ENCODE peak calls at places on chromosomes 4 and X, in five cellular contexts. One of them, this sample, is unnamed.

GRCh38 chrX:45775462-45775861 is 574.8 kb upstream of the DIPK2B start:
- DNase-seq in stomach: no peak
- DNase-seq in SK-N-SH: no peak
- DNase-seq in GM23338: peak
- DNase-seq in upper lobe of left lung: no peak
- DNase-seq in this sample: no peak

GRCh38 chr4:169009281-169010124 is 552 bp downstream of the CBR4 start:
- DNase-seq in stomach: peak
- DNase-seq in SK-N-SH: no peak
- DNase-seq in GM23338: peak
- DNase-seq in upper lobe of left lung: peak
- DNase-seq in this sample: peak

GRCh38 chr4:142354794-142355416 is 491.2 kb downstream of the INPP4B start:
- DNase-seq in stomach: no peak
- DNase-seq in SK-N-SH: no peak
- DNase-seq in GM23338: no peak
- DNase-seq in upper lobe of left lung: no peak
- DNase-seq in this sample: no peak

GRCh38 chrX:124518888-124519287 is 172.5 kb downstream of the SH2D1A start:
- DNase-seq in stomach: no peak
- DNase-seq in SK-N-SH: no peak
- DNase-seq in GM23338: no peak
- DNase-seq in upper lobe of left lung: no peak
- DNase-seq in this sample: no peak

GRCh38 chr4:52894408-52894807 is 32.3 kb downstream of the RASL11B start:
- DNase-seq in stomach: no peak
- DNase-seq in SK-N-SH: no peak
- DNase-seq in GM23338: no peak
- DNase-seq in upper lobe of left lung: no peak
- DNase-seq in this sample: no peak

GRCh38 chrX:38220936-38221386 is 290 bp upstream of the SRPX start:
- DNase-seq in stomach: no peak
- DNase-seq in SK-N-SH: no peak
- DNase-seq in GM23338: no peak
- DNase-seq in upper lobe of left lung: no peak
- DNase-seq in this sample: no peak

GRCh38 chr4:94068712-94069111 is 139.0 kb upstream of the SMARCAD1 start:
- DNase-seq in stomach: no peak
- DNase-seq in SK-N-SH: no peak
- DNase-seq in GM23338: peak
- DNase-seq in upper lobe of left lung: no peak
- DNase-seq in this sample: no peak

GRCh38 chrX:11470231-11470630 is 177.0 kb downstream of the AMELX start:
- DNase-seq in stomach: no peak
- DNase-seq in SK-N-SH: no peak
- DNase-seq in GM23338: no peak
- DNase-seq in upper lobe of left lung: peak
- DNase-seq in this sample: no peak

GRCh38 chrX:16445166-16445752 is 204.7 kb upstream of the S100G start:
- DNase-seq in stomach: peak
- DNase-seq in SK-N-SH: peak
- DNase-seq in GM23338: peak
- DNase-seq in upper lobe of left lung: peak
- DNase-seq in this sample: peak

GRCh38 chrX:48676893-48677270 is 6.7 kb upstream of the WAS start:
- DNase-seq in stomach: no peak
- DNase-seq in SK-N-SH: no peak
- DNase-seq in GM23338: peak
- DNase-seq in upper lobe of left lung: no peak
- DNase-seq in this sample: peak

GRCh38 chr4:139934336-139934735 is 219.6 kb downstream of the MAML3 start:
- DNase-seq in stomach: no peak
- DNase-seq in SK-N-SH: peak
- DNase-seq in GM23338: no peak
- DNase-seq in upper lobe of left lung: no peak
- DNase-seq in this sample: no peak

GRCh38 chr4:104868533-104868932 is 278.1 kb upstream of the TET2 start:
- DNase-seq in stomach: no peak
- DNase-seq in SK-N-SH: no peak
- DNase-seq in GM23338: no peak
- DNase-seq in upper lobe of left lung: no peak
- DNase-seq in this sample: no peak

GRCh38 chrX:48683411-48683982 is at the start of gene WAS:
- DNase-seq in stomach: no peak
- DNase-seq in SK-N-SH: no peak
- DNase-seq in GM23338: no peak
- DNase-seq in upper lobe of left lung: peak
- DNase-seq in this sample: peak

GRCh38 chr4:48017108-48017527 is 546 bp downstream of the NIPAL1 start:
- DNase-seq in stomach: peak
- DNase-seq in SK-N-SH: peak
- DNase-seq in GM23338: peak
- DNase-seq in upper lobe of left lung: peak
- DNase-seq in this sample: peak

GRCh38 chrX:12137982-12138365 is 299 bp upstream of the FRMPD4 start:
- DNase-seq in stomach: no peak
- DNase-seq in SK-N-SH: no peak
- DNase-seq in GM23338: peak
- DNase-seq in upper lobe of left lung: no peak
- DNase-seq in this sample: no peak

GRCh38 chr4:40316782-40317635 is 18.1 kb upstream of the CHRNA9 start:
- DNase-seq in stomach: peak
- DNase-seq in SK-N-SH: peak
- DNase-seq in GM23338: peak
- DNase-seq in upper lobe of left lung: peak
- DNase-seq in this sample: peak

GRCh38 chr4:145619639-145619996 is 433 bp downstream of the MMAA start:
- DNase-seq in stomach: peak
- DNase-seq in SK-N-SH: peak
- DNase-seq in GM23338: peak
- DNase-seq in upper lobe of left lung: peak
- DNase-seq in this sample: peak

GRCh38 chrX:1763294-1763693 is 148.4 kb downstream of the ASMT start:
- DNase-seq in stomach: no peak
- DNase-seq in SK-N-SH: no peak
- DNase-seq in GM23338: no peak
- DNase-seq in upper lobe of left lung: no peak
- DNase-seq in this sample: no peak

GRCh38 chr4:104749062-104749461 is 254.4 kb upstream of the CXXC4 start:
- DNase-seq in stomach: no peak
- DNase-seq in SK-N-SH: no peak
- DNase-seq in GM23338: no peak
- DNase-seq in upper lobe of left lung: no peak
- DNase-seq in this sample: no peak

GRCh38 chr4:123444298-123444731 is 47.7 kb downstream of the SPRY1 start:
- DNase-seq in stomach: no peak
- DNase-seq in SK-N-SH: no peak
- DNase-seq in GM23338: peak
- DNase-seq in upper lobe of left lung: peak
- DNase-seq in this sample: peak

GRCh38 chrX:39398215-39398972 is 597.1 kb downstream of the MID1IP1 start:
- DNase-seq in stomach: peak
- DNase-seq in SK-N-SH: no peak
- DNase-seq in GM23338: no peak
- DNase-seq in upper lobe of left lung: no peak
- DNase-seq in this sample: no peak

GRCh38 chr4:76679691-76680090 is 218.3 kb downstream of the SOWAHB start:
- DNase-seq in stomach: no peak
- DNase-seq in SK-N-SH: no peak
- DNase-seq in GM23338: no peak
- DNase-seq in upper lobe of left lung: peak
- DNase-seq in this sample: no peak

GRCh38 chr4:159946983-159947645 is 844.2 kb downstream of the RAPGEF2 start:
- DNase-seq in stomach: no peak
- DNase-seq in SK-N-SH: peak
- DNase-seq in GM23338: peak
- DNase-seq in upper lobe of left lung: no peak
- DNase-seq in this sample: no peak

GRCh38 chr4:145815626-145816025 is 123.0 kb downstream of the ZNF827 start:
- DNase-seq in stomach: no peak
- DNase-seq in SK-N-SH: no peak
- DNase-seq in GM23338: no peak
- DNase-seq in upper lobe of left lung: no peak
- DNase-seq in this sample: no peak

GRCh38 chrX:131827935-131828334 is 195.2 kb upstream of the STK26 start:
- DNase-seq in stomach: no peak
- DNase-seq in SK-N-SH: peak
- DNase-seq in GM23338: peak
- DNase-seq in upper lobe of left lung: no peak
- DNase-seq in this sample: no peak

GRCh38 chrX:97332963-97333362 is 449.3 kb downstream of the RPA4 start:
- DNase-seq in stomach: no peak
- DNase-seq in SK-N-SH: no peak
- DNase-seq in GM23338: no peak
- DNase-seq in upper lobe of left lung: no peak
- DNase-seq in this sample: no peak
- H3K27ac ChIP-seq in stomach: no peak
- H3K27ac ChIP-seq in SK-N-SH: no peak
- H3K27ac ChIP-seq in GM23338: no peak
- H3K27ac ChIP-seq in upper lobe of left lung: no peak
- H3K27ac ChIP-seq in this sample: no peak

GRCh38 chr4:13481569-13481968 is 2.6 kb downstream of the RAB28 start:
- DNase-seq in stomach: no peak
- DNase-seq in SK-N-SH: no peak
- DNase-seq in GM23338: no peak
- DNase-seq in upper lobe of left lung: no peak
- DNase-seq in this sample: no peak

GRCh38 chr4:13484749-13485345 is 707 bp upstream of the RAB28 start:
- DNase-seq in stomach: no peak
- DNase-seq in SK-N-SH: no peak
- DNase-seq in GM23338: peak
- DNase-seq in upper lobe of left lung: no peak
- DNase-seq in this sample: peak

GRCh38 chr4:13478707-13479106 is 5.4 kb downstream of the RAB28 start:
- DNase-seq in stomach: no peak
- DNase-seq in SK-N-SH: no peak
- DNase-seq in GM23338: no peak
- DNase-seq in upper lobe of left lung: no peak
- DNase-seq in this sample: no peak

GRCh38 chr4:13484045-13484748 is at the start of gene RAB28:
- DNase-seq in stomach: peak
- DNase-seq in SK-N-SH: peak
- DNase-seq in GM23338: peak
- DNase-seq in upper lobe of left lung: peak
- DNase-seq in this sample: peak

GRCh38 chr4:13483142-13484044 is 747 bp downstream of the RAB28 start:
- DNase-seq in stomach: peak
- DNase-seq in SK-N-SH: peak
- DNase-seq in GM23338: peak
- DNase-seq in upper lobe of left lung: peak
- DNase-seq in this sample: peak
- TF ChIP-seq POLR2AphosphoS5 in stomach: no peak
- TF ChIP-seq POLR2AphosphoS5 in SK-N-SH: no peak
- TF ChIP-seq POLR2AphosphoS5 in GM23338: no peak
- TF ChIP-seq POLR2AphosphoS5 in upper lobe of left lung: no peak
- TF ChIP-seq POLR2AphosphoS5 in this sample: peak

GRCh38 chr4:10080874-10081606 is 35.6 kb downstream of the WDR1 start:
- DNase-seq in stomach: no peak
- DNase-seq in SK-N-SH: peak
- DNase-seq in GM23338: no peak
- DNase-seq in upper lobe of left lung: peak
- DNase-seq in this sample: no peak

GRCh38 chr4:10083331-10083769 is 33.2 kb downstream of the WDR1 start:
- DNase-seq in stomach: peak
- DNase-seq in SK-N-SH: peak
- DNase-seq in GM23338: no peak
- DNase-seq in upper lobe of left lung: peak
- DNase-seq in this sample: peak

GRCh38 chr4:10082047-10082446 is 34.6 kb downstream of the WDR1 start:
- DNase-seq in stomach: peak
- DNase-seq in SK-N-SH: peak
- DNase-seq in GM23338: no peak
- DNase-seq in upper lobe of left lung: peak
- DNase-seq in this sample: peak

GRCh38 chr4:10083861-10084641 is 32.5 kb downstream of the WDR1 start:
- DNase-seq in stomach: peak
- DNase-seq in SK-N-SH: peak
- DNase-seq in GM23338: no peak
- DNase-seq in upper lobe of left lung: peak
- DNase-seq in this sample: peak

GRCh38 chr4:10082459-10083272 is 33.9 kb downstream of the WDR1 start:
- DNase-seq in stomach: peak
- DNase-seq in SK-N-SH: no peak
- DNase-seq in GM23338: no peak
- DNase-seq in upper lobe of left lung: peak
- DNase-seq in this sample: peak
- H3K27ac ChIP-seq in stomach: no peak
- H3K27ac ChIP-seq in SK-N-SH: no peak
- H3K27ac ChIP-seq in GM23338: no peak
- H3K27ac ChIP-seq in upper lobe of left lung: no peak
- H3K27ac ChIP-seq in this sample: no peak

DNA sequence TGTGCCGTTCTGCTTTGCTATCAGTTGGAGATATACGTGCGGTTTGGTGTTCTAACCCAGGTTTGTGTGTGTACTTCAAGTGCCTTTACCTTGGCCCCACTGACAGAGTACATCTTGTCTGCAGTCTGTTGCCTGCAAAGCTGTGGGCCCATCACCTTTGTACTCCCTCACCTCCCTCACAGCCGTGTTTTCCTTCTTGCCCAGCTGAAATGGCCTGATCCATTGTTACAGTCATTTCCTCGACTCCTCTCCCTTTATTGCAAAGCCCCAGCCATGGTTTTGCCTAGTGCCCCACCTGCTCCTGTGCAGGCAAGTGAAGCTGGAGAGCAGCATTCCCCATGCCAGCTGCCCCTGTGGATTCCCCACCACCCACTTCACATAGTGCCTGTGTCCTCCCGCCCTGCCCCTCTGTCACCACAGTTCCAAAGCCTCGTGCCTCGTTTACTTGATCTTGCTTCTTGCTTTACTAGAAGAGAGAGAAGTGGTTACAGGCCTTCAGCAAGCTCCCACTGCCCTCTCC is 55.2 kb upstream of the TLR2 start:
- DNase-seq in stomach: no peak
- DNase-seq in SK-N-SH: no peak
- DNase-seq in GM23338: no peak
- DNase-seq in upper lobe of left lung: no peak
- DNase-seq in this sample: no peak
- TF ChIP-seq POLR2AphosphoS5 in stomach: no peak
- TF ChIP-seq POLR2AphosphoS5 in SK-N-SH: no peak
- TF ChIP-seq POLR2AphosphoS5 in GM23338: no peak
- TF ChIP-seq POLR2AphosphoS5 in upper lobe of left lung: no peak
- TF ChIP-seq POLR2AphosphoS5 in this sample: no peak

GRCh38 chr4:109435635-109436034 is 2.0 kb downstream of the SEC24B start:
- DNase-seq in stomach: no peak
- DNase-seq in SK-N-SH: no peak
- DNase-seq in GM23338: no peak
- DNase-seq in upper lobe of left lung: no peak
- DNase-seq in this sample: no peak
- H3K27ac ChIP-seq in stomach: no peak
- H3K27ac ChIP-seq in SK-N-SH: no peak
- H3K27ac ChIP-seq in GM23338: no peak
- H3K27ac ChIP-seq in upper lobe of left lung: peak
- H3K27ac ChIP-seq in this sample: no peak

This sample was measured in transverse colon.